ENCODE peak calls at places on chromosomes 3 and 15, in six cellular contexts. N is HEK293T, H is H1, P is HCT116, W is GM12878, T is K562. X is an unnamed sample.

GRCh38 chr3:186400026-186400425 is 38.0 kb upstream of the DGKG start:
- DNase-seq in N (no peak), H (no peak), P (no peak), W (no peak), T (no peak), X (no peak)

GRCh38 chr15:73270366-73271097 is 98.2 kb downstream of the HCN4 start:
- DNase-seq in N (no peak), H (no peak), P (no peak), W (no peak), T (no peak), X (no peak)

GRCh38 chr3:42491876-42492507 is 10.5 kb upstream of the VIPR1 start:
- DNase-seq in N (no peak), H (no peak), P (no peak), W (no peak), T (no peak), X (no peak)

GRCh38 chr3:138082085-138082991 is 33.1 kb downstream of the DZIP1L start:
- DNase-seq in N (peak), H (no peak), P (peak), W (peak), T (no peak), X (no peak)

GRCh38 chr3:66527253-66527652 is 26.4 kb upstream of the LRIG1 start:
- DNase-seq in N (no peak), H (no peak), P (no peak), W (no peak), T (no peak), X (no peak)

GRCh38 chr3:108804956-108805355 is 17.6 kb upstream of the TRAT1 start:
- DNase-seq in N (no peak), H (no peak), P (no peak), W (no peak), T (no peak), X (no peak)

GRCh38 chr15:70605606-70606410 is 157.6 kb downstream of the UACA start:
- DNase-seq in N (no peak), H (no peak), P (no peak), W (no peak), T (no peak), X (no peak)

GRCh38 chr3:180390313-180390712 is 211.7 kb upstream of the TTC14 start:
- DNase-seq in N (no peak), H (no peak), P (no peak), W (no peak), T (no peak), X (no peak)

GRCh38 chr3:167861649-167862048 is 126.1 kb downstream of the SERPINI1 start:
- DNase-seq in N (no peak), H (no peak), P (no peak), W (no peak), T (no peak), X (no peak)

GRCh38 chr3:38576131-38577088 is 73.1 kb downstream of the SCN5A start:
- DNase-seq in N (no peak), H (no peak), P (no peak), W (no peak), T (no peak), X (no peak)

GRCh38 chr3:23934253-23934652 is 10.8 kb upstream of the NR1D2 start:
- DNase-seq in N (no peak), H (no peak), P (no peak), W (no peak), T (no peak), X (no peak)

GRCh38 chr3:14616606-14617507 is 34.7 kb upstream of the CCDC174 start:
- DNase-seq in N (no peak), H (no peak), P (no peak), W (no peak), T (no peak), X (no peak)

GRCh38 chr3:184811663-184811998 is 335 bp upstream of the VPS8 start:
- DNase-seq in N (no peak), H (no peak), P (no peak), W (no peak), T (no peak), X (no peak)

GRCh38 chr3:147008886-147009285 is 397.5 kb downstream of the ZIC4 start:
- DNase-seq in N (no peak), H (no peak), P (no peak), W (no peak), T (no peak), X (no peak)

GRCh38 chr3:185400340-185400667 is 37.4 kb downstream of the MAP3K13 start:
- DNase-seq in N (no peak), H (no peak), P (no peak), W (no peak), T (no peak), X (no peak)

GRCh38 chr3:194685723-194686413 is at the start of gene FAM43A:
- DNase-seq in N (peak), H (peak), P (peak), W (no peak), T (peak), X (peak)

GRCh38 chr15:90664650-90665287 is 52.4 kb upstream of the BLM start:
- DNase-seq in N (no peak), H (no peak), P (no peak), W (no peak), T (no peak), X (no peak)

GRCh38 chr15:96746621-96747155 is 416.2 kb downstream of the NR2F2 start:
- DNase-seq in N (no peak), H (no peak), P (no peak), W (no peak), T (no peak), X (no peak)

GRCh38 chr3:102449341-102449740 is 14.5 kb downstream of the ZPLD1 start:
- DNase-seq in N (no peak), H (no peak), P (no peak), W (no peak), T (no peak), X (no peak)

GRCh38 chr3:171257251-171258179 is 202.7 kb downstream of the TNIK start:
- DNase-seq in N (no peak), H (no peak), P (no peak), W (peak), T (no peak), X (no peak)

GRCh38 chr15:63500265-63501250 is 3.8 kb upstream of the USP3 start:
- DNase-seq in N (no peak), H (no peak), P (no peak), W (no peak), T (no peak), X (no peak)

GRCh38 chr15:80174017-80174746 is 21.4 kb downstream of the FAH start:
- DNase-seq in N (no peak), H (no peak), P (no peak), W (no peak), T (no peak), X (no peak)

GRCh38 chr15:80179025-80179759 is 26.4 kb downstream of the FAH start:
- DNase-seq in N (no peak), H (no peak), P (no peak), W (no peak), T (no peak), X (no peak)

GRCh38 chr15:80177151-80177550 is 24.4 kb downstream of the FAH start:
- DNase-seq in N (no peak), H (no peak), P (no peak), W (no peak), T (no peak), X (no peak)

GRCh38 chr15:80175436-80175835 is 22.6 kb downstream of the FAH start:
- DNase-seq in N (no peak), H (no peak), P (no peak), W (no peak), T (no peak), X (no peak)

GRCh38 chr15:80176443-80176842 is 23.6 kb downstream of the FAH start:
- DNase-seq in N (no peak), H (no peak), P (no peak), W (no peak), T (no peak), X (no peak)
- TF ChIP-seq SP1 in N (no peak), H (no peak), P (no peak), W (no peak), T (no peak), X (no peak)

DNA sequence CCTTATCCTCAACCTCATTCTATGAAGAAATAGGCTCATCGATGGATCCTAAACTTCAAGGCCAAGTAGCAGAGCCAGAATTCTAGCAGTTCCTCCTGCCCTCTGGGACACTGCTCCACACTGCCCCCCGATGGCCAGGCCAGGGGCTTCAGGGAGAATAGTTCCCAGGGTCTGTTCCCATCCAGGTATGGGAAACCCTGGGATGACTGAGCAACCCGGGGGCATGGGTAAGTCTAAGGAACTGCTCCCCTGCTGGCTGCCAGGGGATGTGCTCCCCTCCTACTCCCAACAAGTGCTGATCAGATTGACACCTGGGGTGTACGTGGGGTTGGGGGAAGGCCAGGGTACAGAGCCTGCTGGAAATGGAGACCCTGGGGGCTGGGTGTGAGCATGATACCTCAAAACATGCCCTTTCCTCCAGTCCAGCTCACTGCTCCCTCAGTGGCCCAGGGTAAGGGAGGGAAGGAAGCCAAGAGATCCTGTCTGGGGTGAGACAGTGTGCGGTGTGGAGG is 7.6 kb downstream of the ULK3 start:
- DNase-seq in N (peak), H (peak), P (peak), W (no peak), T (peak), X (peak)
- TF ChIP-seq SP1 in N (no peak), H (no peak), P (no peak), W (no peak), T (no peak), X (no peak)

GRCh38 chr3:129608087-129608935 is 1.8 kb upstream of the PLXND1 start:
- DNase-seq in N (no peak), H (no peak), P (no peak), W (no peak), T (no peak), X (peak)
- TF ChIP-seq SP1 in N (no peak), H (no peak), P (no peak), W (no peak), T (no peak), X (no peak)

DNA sequence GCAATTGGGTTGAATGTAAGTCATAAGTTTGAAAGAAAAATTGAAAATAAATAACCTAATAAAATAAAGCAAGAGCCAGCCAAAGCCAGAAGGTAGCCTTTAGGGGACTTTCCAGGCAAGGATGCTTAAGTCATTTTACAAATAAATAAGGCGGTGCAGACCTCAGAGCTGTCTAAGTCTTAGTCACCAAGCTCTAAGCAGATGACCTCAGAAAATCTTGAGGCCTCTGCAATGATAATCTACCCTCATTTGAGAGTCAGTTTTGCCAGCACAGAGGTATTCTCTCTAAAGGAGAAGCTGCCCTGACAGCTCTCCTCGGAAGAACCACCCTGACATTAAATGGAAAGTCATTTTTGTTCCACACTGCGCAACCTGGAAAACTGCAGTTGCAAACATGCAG is 113.9 kb downstream of the OXNAD1 start:
- DNase-seq in N (no peak), H (no peak), P (no peak), W (no peak), T (no peak), X (no peak)
- TF ChIP-seq SP1 in N (no peak), H (no peak), P (no peak), W (peak), T (no peak), X (no peak)

GRCh38 chr3:111051354-111051753 is 20.3 kb upstream of the NECTIN3 start:
- DNase-seq in N (no peak), H (no peak), P (no peak), W (no peak), T (no peak), X (no peak)

GRCh38 chr3:111040959-111041358 is 30.7 kb upstream of the NECTIN3 start:
- DNase-seq in N (no peak), H (no peak), P (no peak), W (no peak), T (no peak), X (no peak)

GRCh38 chr3:111047053-111047452 is 24.6 kb upstream of the NECTIN3 start:
- DNase-seq in N (no peak), H (no peak), P (no peak), W (no peak), T (no peak), X (no peak)

GRCh38 chr3:111047812-111048435 is 23.7 kb upstream of the NECTIN3 start:
- DNase-seq in N (no peak), H (no peak), P (no peak), W (no peak), T (no peak), X (no peak)

DNA sequence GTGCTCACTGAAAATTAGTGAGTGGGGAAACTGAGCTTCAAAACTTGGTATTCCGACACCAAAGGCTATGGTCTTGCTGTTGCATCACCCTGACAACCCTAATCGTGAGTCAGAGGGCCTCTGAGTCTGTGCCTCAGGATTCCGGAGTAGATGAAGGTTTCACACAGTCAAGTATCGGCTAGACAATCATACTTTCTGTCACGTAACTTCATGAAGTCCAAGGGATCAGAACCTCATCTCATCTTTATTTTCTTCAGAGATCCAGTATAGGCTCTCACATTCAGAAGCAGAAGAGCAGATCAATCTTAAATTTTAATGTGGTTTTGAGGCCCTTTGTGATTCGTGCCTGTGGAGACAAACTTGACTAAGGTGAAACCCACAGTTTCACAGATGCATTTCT is 26.1 kb upstream of the NECTIN3 start:
- DNase-seq in N (no peak), H (no peak), P (no peak), W (no peak), T (no peak), X (no peak)
- TF ChIP-seq SP1 in N (no peak), H (no peak), P (no peak), W (no peak), T (no peak), X (no peak)

DNA sequence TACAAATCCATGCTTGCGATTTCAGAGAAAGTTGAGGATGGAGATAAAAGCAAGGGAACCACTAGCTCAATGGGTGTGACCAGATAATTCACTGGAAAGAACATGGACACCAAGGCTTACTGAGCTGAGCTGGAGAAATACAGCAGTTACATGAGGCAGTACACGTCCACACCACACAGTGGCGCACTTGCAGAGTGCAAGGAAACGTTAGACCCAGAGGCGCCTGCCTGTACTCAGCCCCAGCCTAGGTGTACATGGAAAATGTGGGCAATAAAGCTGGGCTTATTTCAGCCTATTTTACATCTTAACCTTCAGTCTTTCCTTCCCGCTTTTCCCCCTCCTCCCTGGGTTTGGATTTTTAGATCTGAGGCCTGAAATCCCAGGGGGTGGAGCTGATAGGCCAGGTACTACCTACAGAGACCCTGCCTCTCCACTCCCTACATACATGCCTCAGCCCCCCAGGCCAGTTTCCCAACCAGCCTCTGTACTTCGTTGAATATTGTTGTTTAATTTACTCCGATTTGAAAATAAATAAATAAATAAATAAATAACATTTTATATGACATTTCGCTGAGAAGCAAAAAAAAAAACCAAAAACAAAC is 60.1 kb downstream of the PCOLCE2 start:
- DNase-seq in N (peak), H (peak), P (peak), W (peak), T (peak), X (peak)
- TF ChIP-seq SP1 in N (no peak), H (no peak), P (no peak), W (no peak), T (no peak), X (no peak)

GRCh38 chr15:25176616-25176923 is 221.8 kb downstream of the SNRPN start:
- DNase-seq in N (no peak), H (no peak), P (no peak), W (no peak), T (no peak), X (peak)
- TF ChIP-seq SP1 in N (no peak), H (no peak), P (no peak), W (no peak), T (no peak), X (no peak)

GRCh38 chr3:28972921-28973320 is 307.9 kb upstream of the RBMS3 start:
- DNase-seq in N (no peak), H (no peak), P (no peak), W (no peak), T (no peak), X (no peak)
- TF ChIP-seq SP1 in N (no peak), H (no peak), P (no peak), W (no peak), T (no peak), X (no peak)

DNA sequence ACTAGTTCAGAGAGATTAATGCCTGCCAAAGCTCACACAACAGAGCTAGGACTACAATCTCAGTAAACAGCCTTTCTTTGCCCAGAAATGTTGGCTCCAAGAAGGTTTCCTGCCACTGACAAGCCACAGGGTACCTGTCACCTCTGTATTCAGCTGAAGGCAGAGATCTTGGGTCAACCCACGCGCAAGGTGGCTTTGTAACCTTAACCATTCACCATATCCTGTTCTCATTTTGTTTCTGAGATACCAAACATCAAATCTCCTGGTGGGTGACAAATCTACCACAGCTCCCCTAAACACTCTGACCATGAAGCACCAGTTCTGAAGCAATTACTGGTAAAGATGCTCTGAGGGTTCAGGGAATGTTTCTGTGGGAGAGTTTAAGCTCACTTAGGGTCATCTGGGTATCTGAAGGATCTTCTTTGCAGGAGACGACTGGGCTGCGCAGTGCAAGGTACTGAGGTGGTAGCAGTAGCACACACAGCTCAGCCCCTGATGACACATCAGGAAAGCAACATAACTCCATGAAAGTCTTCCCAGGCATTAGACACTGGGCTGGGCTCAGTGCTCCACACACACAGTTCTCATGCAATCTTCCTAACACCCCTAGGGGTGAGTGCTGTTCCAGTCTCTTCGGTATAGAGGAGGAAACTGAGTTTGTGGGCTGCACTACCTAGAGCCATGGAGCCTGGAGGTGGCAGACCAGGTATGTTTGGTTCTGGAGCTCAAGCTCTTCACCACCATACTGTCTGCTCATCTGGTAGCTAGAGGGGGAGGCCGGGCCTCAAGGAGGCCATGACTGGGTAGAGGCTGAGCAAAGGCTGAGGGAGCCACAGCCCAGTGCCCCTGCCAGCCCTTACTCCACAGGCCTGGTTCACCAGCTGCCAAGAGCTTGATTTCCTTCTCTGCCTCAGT is 7.7 kb downstream of the CXCR6 start:
- DNase-seq in N (no peak), H (no peak), P (no peak), W (no peak), T (no peak), X (no peak)
- TF ChIP-seq SP1 in N (no peak), H (no peak), P (no peak), W (no peak), T (no peak), X (no peak)

GRCh38 chr15:71634820-71635219 is 175.5 kb upstream of the NR2E3 start:
- DNase-seq in N (no peak), H (no peak), P (no peak), W (no peak), T (no peak), X (no peak)
- TF ChIP-seq SP1 in N (no peak), H (no peak), P (no peak), W (no peak), T (no peak), X (no peak)